ENCODE peak calls at places on chromosomes 16 and 17, in nine cellular contexts. G is retinal pigment epithelial cell; F is SW480; O is mucosa of gallbladder; Z is AG08396; Y is NCI-H2081; T is occipital lobe; E is mucosa of descending colon; Q is naive thymus-derived CD8-positive, alpha-beta T cell. J is an unnamed sample.

GRCh38 chr16:69796285-69797118 is 34.4 kb downstream of the WWP2 start:
- DNase-seq in Q (peak), G (peak), E (no peak), O (peak), T (no peak), F (peak), Z (peak), Y (peak), J (no peak)

GRCh38 chr16:87855852-87856715 is 13.2 kb downstream of the SLC7A5 start:
- DNase-seq in Z (no peak), F (no peak), O (peak), Y (peak), E (peak), T (no peak), Q (no peak), G (no peak), J (no peak)

GRCh38 chr16:4847774-4848587 is 700 bp downstream of the UBN1 start:
- DNase-seq in F (peak), E (peak), Q (no peak), T (no peak), O (peak), Y (peak), G (peak), Z (peak), J (no peak)

GRCh38 chr17:50201226-50201854 is at the start of gene COL1A1:
- DNase-seq in O (peak), F (no peak), Y (no peak), Z (peak), E (peak), G (no peak), Q (no peak), T (no peak), J (no peak)

GRCh38 chr16:47142469-47143328 is 1.0 kb downstream of the NETO2 start:
- DNase-seq in Y (peak), E (no peak), O (no peak), T (peak), F (peak), Q (no peak), G (no peak), Z (peak), J (peak)

GRCh38 chr17:57114085-57114673 is 29.1 kb downstream of the AKAP1 start:
- DNase-seq in E (peak), T (no peak), G (no peak), Y (peak), Q (peak), F (no peak), Z (peak), O (no peak), J (peak)

GRCh38 chr16:54193656-54194007 is 93.0 kb downstream of the IRX3 start:
- DNase-seq in Z (peak), G (no peak), O (peak), E (peak), Q (peak), T (no peak), Y (peak), F (peak), J (peak)

GRCh38 chr16:89409161-89409711 is 81.1 kb downstream of the ANKRD11 start:
- DNase-seq in E (peak), Y (no peak), G (no peak), Q (peak), T (no peak), Z (no peak), F (no peak), O (no peak), J (no peak)

GRCh38 chr17:27808629-27809028 is 8.3 kb upstream of the NOS2 start:
- DNase-seq in E (no peak), Z (no peak), Q (no peak), F (no peak), T (no peak), Y (no peak), O (no peak), G (no peak), J (no peak)

GRCh38 chr17:37553357-37553966 is 55.8 kb downstream of the SYNRG start:
- DNase-seq in Y (no peak), E (no peak), F (no peak), Z (no peak), G (no peak), Q (no peak), T (no peak), O (no peak), J (no peak)

GRCh38 chr17:40092581-40092980 is 7.8 kb downstream of the NR1D1 start:
- DNase-seq in Y (no peak), F (no peak), G (no peak), Q (no peak), T (peak), O (no peak), Z (no peak), E (no peak), J (no peak)

GRCh38 chr16:50371936-50372595 is 3.3 kb upstream of the BRD7 start:
- DNase-seq in Z (peak), T (peak), Q (no peak), Y (no peak), O (no peak), E (no peak), G (no peak), F (peak), J (peak)

GRCh38 chr17:50944054-50944901 is 78.1 kb upstream of the TOB1 start:
- DNase-seq in Z (peak), O (peak), G (no peak), Y (peak), T (peak), F (peak), E (peak), Q (peak), J (no peak)

J was measured in posterior cingulate gyrus.